ENCODE peak calls at places on chromosomes 7 and 10, in five cellular contexts. Y is IMR-90, Q is H1, B is HTR-8/SVneo, O is ovary. V is an unnamed sample.

GRCh38 chr7:516606-517456 is 2.8 kb downstream of the PDGFA start:
- DNase-seq in B (no peak), O (peak), Q (peak), Y (peak), V (peak)

GRCh38 chr7:144459635-144460034 is 56.1 kb upstream of the NOBOX start:
- DNase-seq in Y (no peak), Q (no peak), B (no peak), O (no peak), V (no peak)

GRCh38 chr7:71016387-71016786 is 115.6 kb upstream of the GALNT17 start:
- DNase-seq in Q (no peak), O (no peak), Y (no peak), B (no peak), V (no peak)

GRCh38 chr10:121667948-121668335 is 69.7 kb upstream of the FGFR2 start:
- DNase-seq in Y (no peak), B (no peak), O (no peak), Q (no peak), V (no peak)

GRCh38 chr7:130473289-130473688 is 18.6 kb upstream of the MEST start:
- DNase-seq in Y (no peak), Q (no peak), B (no peak), O (no peak), V (no peak)

GRCh38 chr7:105502173-105502572 is 19.9 kb downstream of the PUS7 start:
- DNase-seq in B (no peak), Q (no peak), Y (no peak), O (no peak), V (no peak)

GRCh38 chr10:22779331-22780019 is 65.1 kb upstream of the PIP4K2A start:
- DNase-seq in O (no peak), Q (no peak), Y (no peak), B (no peak), V (peak)

GRCh38 chr7:86708334-86708733 is 64.6 kb downstream of the GRM3 start:
- DNase-seq in Q (peak), B (no peak), Y (no peak), O (no peak), V (no peak)

GRCh38 chr7:23972057-23972456 is 262.0 kb downstream of the STK31 start:
- DNase-seq in O (no peak), B (no peak), Q (no peak), Y (no peak), V (no peak)

GRCh38 chr10:3803295-3803883 is 18.4 kb upstream of the KLF6 start:
- DNase-seq in O (no peak), Y (peak), Q (no peak), B (no peak), V (peak)

GRCh38 chr10:59804220-59804619 is 51.0 kb upstream of the MRLN start:
- DNase-seq in Y (no peak), B (no peak), O (no peak), Q (no peak), V (no peak)

GRCh38 chr7:115585015-115585655 is 445.4 kb downstream of the TFEC start:
- DNase-seq in Y (peak), B (no peak), Q (no peak), O (no peak), V (peak)

GRCh38 chr10:58892039-58892665 is 284.3 kb upstream of the PHYHIPL start:
- DNase-seq in Q (no peak), B (no peak), O (peak), Y (no peak), V (no peak)

GRCh38 chr7:28203498-28204240 is 23.1 kb upstream of the JAZF1 start:
- DNase-seq in B (no peak), Q (no peak), O (no peak), Y (no peak), V (no peak)

GRCh38 chr7:29995652-29996051 is 6.1 kb upstream of the SCRN1 start:
- DNase-seq in Q (no peak), Y (peak), B (no peak), O (no peak), V (no peak)

GRCh38 chr10:119567978-119568377 is 25.5 kb upstream of the RGS10 start:
- DNase-seq in Y (no peak), O (no peak), Q (no peak), B (no peak), V (no peak)

GRCh38 chr7:5429253-5429856 is 5.7 kb upstream of the TNRC18 start:
- DNase-seq in O (peak), Y (peak), B (no peak), Q (peak), V (peak)

GRCh38 chr7:120272261-120272895 is 597 bp upstream of the KCND2 start:
- DNase-seq in Y (peak), Q (peak), O (peak), B (peak), V (peak)

GRCh38 chr7:135557455-135558336 is at the start of gene NUP205:
- DNase-seq in B (peak), O (peak), Y (peak), Q (peak), V (peak)

GRCh38 chr10:110764378-110764777 is 107.3 kb upstream of the PDCD4 start:
- DNase-seq in B (no peak), O (no peak), Y (no peak), Q (no peak), V (peak)

GRCh38 chr7:150961510-150962284 is 16.4 kb downstream of the KCNH2 start:
- DNase-seq in O (no peak), B (no peak), Q (no peak), Y (peak), V (no peak)

GRCh38 chr10:43045631-43046287 is 31.1 kb upstream of the RET start:
- DNase-seq in Q (no peak), B (no peak), O (peak), Y (no peak), V (no peak)

GRCh38 chr7:107563072-107563760 is 504 bp downstream of the COG5 start:
- DNase-seq in B (peak), O (no peak), Y (peak), Q (no peak), V (peak)

GRCh38 chr10:70557086-70557845 is 45.3 kb downstream of the PRF1 start:
- DNase-seq in O (no peak), Q (no peak), Y (no peak), B (no peak), V (no peak)

GRCh38 chr10:121753726-121754476 is 155.7 kb upstream of the FGFR2 start:
- DNase-seq in Y (peak), Q (no peak), O (no peak), B (peak), V (peak)

GRCh38 chr7:51029586-51030230 is 247.0 kb upstream of the GRB10 start:
- DNase-seq in Q (no peak), B (peak), O (no peak), Y (peak), V (peak)

GRCh38 chr7:77254429-77254828 is 54.8 kb upstream of the FGL2 start:
- DNase-seq in Q (no peak), Y (peak), O (no peak), B (no peak), V (no peak)

GRCh38 chr10:125396651-125397050 is 236.3 kb upstream of the CTBP2 start:
- DNase-seq in Y (peak), O (no peak), B (no peak), Q (no peak), V (no peak)

GRCh38 chr10:19876570-19876969 is 60.3 kb downstream of the PLXDC2 start:
- DNase-seq in O (no peak), Y (no peak), Q (no peak), B (no peak), V (peak)

GRCh38 chr7:148340881-148341280 is 249.7 kb upstream of the C7orf33 start:
- DNase-seq in Y (no peak), B (no peak), Q (no peak), O (no peak), V (no peak)

GRCh38 chr10:29658984-29659769 is 24.4 kb upstream of the SVIL start:
- DNase-seq in B (peak), O (peak), Q (no peak), Y (peak), V (peak)

GRCh38 chr10:34528320-34528719 is 286.8 kb downstream of the PARD3 start:
- DNase-seq in Y (peak), Q (no peak), B (peak), O (no peak), V (peak)

GRCh38 chr10:4162571-4163286 is 377.7 kb upstream of the KLF6 start:
- DNase-seq in B (no peak), O (no peak), Y (no peak), Q (no peak), V (no peak)

GRCh38 chr7:134941947-134942346 is 44.4 kb upstream of the AGBL3 start:
- DNase-seq in Q (no peak), B (no peak), O (no peak), Y (no peak), V (peak)

GRCh38 chr10:27815261-27815660 is 69.6 kb upstream of the MKX start:
- DNase-seq in Y (no peak), O (no peak), Q (no peak), B (no peak), V (no peak)

V was measured in kidney tubule cell.